ENCODE peak calls at places on chromosomes 2 and 18, in five cellular contexts. N is naive thymus-derived CD8-positive, alpha-beta T cell; S is ecto neural progenitor cell; U is stimulated activated CD4-positive, alpha-beta T cell treated with anti-CD3 and anti-CD28 coated beads, Interleukin-1b, Interleukin-23, amount 100 ng/mL, for 1 hour; A is tibial artery. K is an unnamed sample.

GRCh38 chr2:157627594-157628281 is 926 bp downstream of the ACVR1C start:
- DNase-seq in N (no peak), S (no peak), U (peak), A (no peak), K (no peak)

GRCh38 chr2:74414913-74415761 is 6.3 kb downstream of the C2orf81 start:
- DNase-seq in N (peak), S (no peak), U (no peak), A (peak), K (no peak)

GRCh38 chr2:178426388-178426787 is 24.6 kb downstream of the PRKRA start:
- DNase-seq in N (no peak), S (no peak), U (no peak), A (no peak), K (no peak)

GRCh38 chr2:37582911-37583310 is 88.5 kb downstream of the CDC42EP3 start:
- DNase-seq in N (no peak), S (no peak), U (no peak), A (no peak), K (no peak)

GRCh38 chr2:71510196-71510807 is 56.9 kb downstream of the DYSF start:
- DNase-seq in N (peak), S (peak), U (peak), A (peak), K (no peak)

GRCh38 chr18:22171839-22172582 is 2.6 kb downstream of the GATA6 start:
- DNase-seq in N (no peak), S (no peak), U (no peak), A (no peak), K (no peak)

GRCh38 chr2:239612133-239612532 is 211.3 kb upstream of the HDAC4 start:
- DNase-seq in N (no peak), S (peak), U (no peak), A (no peak), K (no peak)

GRCh38 chr2:42060028-42060427 is 12.2 kb downstream of the PKDCC start:
- DNase-seq in N (no peak), S (no peak), U (no peak), A (peak), K (no peak)

GRCh38 chr18:74283255-74283554 is 8.6 kb downstream of the CYB5A start:
- DNase-seq in N (no peak), S (no peak), U (no peak), A (no peak), K (no peak)

GRCh38 chr2:9112079-9112721 is 94.4 kb upstream of the ASAP2 start:
- DNase-seq in N (no peak), S (no peak), U (no peak), A (peak), K (no peak)

GRCh38 chr2:33015421-33016142 is 68.8 kb downstream of the LTBP1 start:
- DNase-seq in N (no peak), S (no peak), U (no peak), A (no peak), K (no peak)

GRCh38 chr2:42274872-42275271 is 86.1 kb downstream of the COX7A2L start:
- DNase-seq in N (no peak), S (no peak), U (no peak), A (no peak), K (no peak)

GRCh38 chr2:235366847-235367246 is 127.0 kb upstream of the AGAP1 start:
- DNase-seq in N (no peak), S (no peak), U (no peak), A (no peak), K (no peak)

GRCh38 chr2:101063753-101064502 is 61.8 kb downstream of the RPL31 start:
- DNase-seq in N (no peak), S (no peak), U (no peak), A (no peak), K (no peak)

GRCh38 chr18:73677458-73677857 is 470.2 kb downstream of the FBXO15 start:
- DNase-seq in N (no peak), S (no peak), U (no peak), A (no peak), K (no peak)

GRCh38 chr2:42935692-42936631 is 143.6 kb upstream of the HAAO start:
- DNase-seq in N (no peak), S (no peak), U (no peak), A (peak), K (no peak)

GRCh38 chr2:179460530-179460929 is 195.9 kb upstream of the SESTD1 start:
- DNase-seq in N (no peak), S (no peak), U (no peak), A (no peak), K (no peak)

GRCh38 chr18:14784133-14784532 is 36.2 kb downstream of the ANKRD30B start:
- DNase-seq in N (no peak), S (no peak), U (no peak), A (no peak), K (no peak)

GRCh38 chr18:45877403-45877802 is 51.9 kb downstream of the SIGLEC15 start:
- DNase-seq in N (no peak), S (no peak), U (no peak), A (no peak), K (no peak)